ENCODE peak calls at places on chromosome 16, in eight cellular contexts. Y is GOT3, P is bronchial epithelial cell, F is esophagus squamous epithelium, I is body of pancreas, V is T-helper 2 cell, O is mucosa of descending colon, A is lower leg skin. G is an unnamed sample.

GRCh38 chr16:73890524-73891500 is 405.8 kb upstream of the PSMD7 start:
- DNase-seq in V (no peak), P (no peak), Y (no peak), F (no peak), O (peak), I (no peak), A (no peak), G (no peak)

GRCh38 chr16:89822188-89823086 is 5.8 kb upstream of the SPIRE2 start:
- DNase-seq in P (no peak), F (no peak), A (no peak), O (peak), I (no peak), Y (no peak), V (no peak), G (no peak)

GRCh38 chr16:87543436-87544191 is 50.8 kb upstream of the ZCCHC14 start:
- DNase-seq in O (no peak), Y (no peak), A (no peak), F (no peak), I (no peak), P (no peak), V (no peak), G (peak)

GRCh38 chr16:27240948-27241531 is 27.5 kb downstream of the NSMCE1 start:
- DNase-seq in Y (no peak), P (no peak), F (no peak), I (no peak), O (no peak), A (no peak), V (no peak), G (peak)

GRCh38 chr16:11610121-11610505 is 23.4 kb upstream of the LITAF start:
- DNase-seq in P (no peak), F (no peak), Y (no peak), O (no peak), A (no peak), I (no peak), V (no peak), G (no peak)

GRCh38 chr16:12511308-12511707 is 292.4 kb downstream of the CPPED1 start:
- DNase-seq in Y (no peak), V (no peak), O (no peak), I (no peak), P (no peak), F (no peak), A (no peak), G (no peak)

GRCh38 chr16:27925612-27926011 is 137.9 kb downstream of the GSG1L start:
- DNase-seq in P (no peak), Y (no peak), V (no peak), A (no peak), O (no peak), F (no peak), I (no peak), G (no peak)

GRCh38 chr16:78563905-78564304 is 464.5 kb downstream of the WWOX start:
- DNase-seq in O (no peak), P (peak), F (no peak), V (no peak), A (peak), I (no peak), Y (no peak), G (no peak)

GRCh38 chr16:88383401-88384221 is 852 bp downstream of the ZNF469 start:
- DNase-seq in F (no peak), Y (no peak), P (no peak), O (peak), V (no peak), I (peak), A (no peak), G (peak)

GRCh38 chr16:75011634-75012307 is 12.9 kb downstream of the ZNRF1 start:
- DNase-seq in A (peak), Y (no peak), O (no peak), I (no peak), F (no peak), P (peak), V (peak), G (no peak)

GRCh38 chr16:27272076-27272475 is 3.5 kb upstream of the NSMCE1 start:
- DNase-seq in V (no peak), O (no peak), A (no peak), F (no peak), I (no peak), Y (no peak), P (no peak), G (no peak)

GRCh38 chr16:27822529-27823437 is 240.7 kb downstream of the GSG1L start:
- DNase-seq in V (no peak), O (no peak), A (no peak), Y (no peak), P (no peak), F (no peak), I (no peak), G (no peak)

GRCh38 chr16:20867585-20867984 is 32.6 kb downstream of the DCUN1D3 start:
- DNase-seq in O (no peak), V (no peak), I (no peak), A (no peak), F (no peak), Y (no peak), P (peak), G (no peak)

GRCh38 chr16:14069818-14070217 is 1.3 kb upstream of the MRTFB start:
- DNase-seq in Y (no peak), O (no peak), P (peak), I (no peak), F (no peak), V (no peak), A (no peak), G (no peak)

GRCh38 chr16:3458278-3458851 is 14.9 kb downstream of the NAA60 start:
- DNase-seq in P (peak), V (no peak), F (no peak), Y (no peak), O (peak), A (no peak), I (peak), G (peak)

GRCh38 chr16:89723279-89724250 is 2.2 kb downstream of the ZNF276 start:
- DNase-seq in V (peak), O (peak), Y (no peak), F (no peak), A (no peak), I (no peak), P (no peak), G (peak)

GRCh38 chr16:73771196-73771595 is 525.4 kb upstream of the PSMD7 start:
- DNase-seq in A (no peak), Y (no peak), I (no peak), O (no peak), V (no peak), F (no peak), P (no peak), G (no peak)

GRCh38 chr16:20906225-20906870 is 5.8 kb downstream of the LYRM1 start:
- DNase-seq in Y (no peak), F (no peak), V (no peak), P (peak), O (no peak), I (no peak), A (no peak), G (no peak)

GRCh38 chr16:25210758-25211157 is 6.0 kb upstream of the AQP8 start:
- DNase-seq in P (peak), V (no peak), Y (no peak), I (no peak), O (no peak), A (no peak), F (no peak), G (no peak)

GRCh38 chr16:86072328-86073102 is 173.6 kb downstream of the IRF8 start:
- DNase-seq in P (peak), F (no peak), O (peak), V (no peak), I (peak), Y (peak), A (peak), G (peak)

GRCh38 chr16:72908362-72908838 is 139.5 kb downstream of the ZFHX3 start:
- DNase-seq in A (no peak), I (no peak), V (no peak), O (no peak), Y (no peak), P (no peak), F (no peak), G (no peak)

GRCh38 chr16:2773188-2773968 is 3.7 kb downstream of the ELOB start:
- DNase-seq in P (no peak), V (no peak), Y (no peak), F (no peak), O (no peak), I (no peak), A (no peak), G (no peak)

GRCh38 chr16:11913425-11914079 is 2.2 kb downstream of the GSPT1 start:
- DNase-seq in I (no peak), Y (no peak), A (no peak), O (peak), F (no peak), V (no peak), P (peak), G (no peak)

GRCh38 chr16:70476272-70477020 is 22.1 kb downstream of the FCSK start:
- DNase-seq in I (no peak), O (no peak), A (no peak), V (peak), Y (no peak), P (peak), F (no peak), G (no peak)

GRCh38 chr16:68084504-68085258 is 489 bp upstream of the NFATC3 start:
- DNase-seq in P (peak), I (peak), O (peak), F (peak), Y (no peak), V (peak), A (peak), G (peak)

GRCh38 chr16:73529303-73530012 is 481.5 kb upstream of the ZFHX3 start:
- DNase-seq in I (no peak), V (no peak), A (no peak), Y (no peak), O (no peak), F (no peak), P (no peak), G (no peak)

GRCh38 chr16:1579214-1579613 is 32.7 kb downstream of the IFT140 start:
- DNase-seq in V (no peak), O (no peak), P (no peak), A (no peak), F (no peak), I (no peak), Y (no peak), G (peak)